ENCODE peak calls at places on chromosome 2, in five cellular contexts. H is SK-N-SH, D is K562, Z is HepG2, T is GM12878. E is an unnamed sample.

GRCh38 chr2:226556050-226556449 is 243.6 kb downstream of the IRS1 start:
- DNase-seq in H (no peak), D (no peak), Z (peak; percentile 42), T (no peak), E (no peak)

GRCh38 chr2:176562359-176563043 is 293.3 kb downstream of the MTX2 start:
- DNase-seq in H (no peak), D (no peak), Z (no peak), T (no peak), E (no peak)

GRCh38 chr2:119659601-119660342 is 19.2 kb upstream of the TMEM177 start:
- DNase-seq in H (peak; percentile 51), D (peak; percentile 59), Z (peak; percentile 49), T (no peak), E (peak; percentile 44)

GRCh38 chr2:171531291-171531690 is 9.0 kb downstream of the CYBRD1 start:
- DNase-seq in H (no peak), D (no peak), Z (no peak), T (no peak), E (no peak)

GRCh38 chr2:231450548-231450989 is 13.7 kb downstream of the NCL start:
- DNase-seq in H (no peak), D (no peak), Z (no peak), T (no peak), E (no peak)

GRCh38 chr2:95057535-95058453 is 32.3 kb downstream of the MAL start:
- DNase-seq in H (no peak), D (no peak), Z (peak; percentile 80), T (no peak), E (no peak)

GRCh38 chr2:24365051-24365450 is 4.7 kb upstream of the ITSN2 start:
- DNase-seq in H (no peak), D (no peak), Z (no peak), T (no peak), E (peak; percentile 7)

GRCh38 chr2:129296401-129297343 is 682.8 kb upstream of the RAB6C start:
- DNase-seq in H (peak; percentile 12), D (no peak), Z (no peak), T (no peak), E (no peak)

GRCh38 chr2:24613154-24613814 is 122.2 kb downstream of the NCOA1 start:
- DNase-seq in H (no peak), D (no peak), Z (peak; percentile 54), T (peak; percentile 32), E (peak; percentile 5)

GRCh38 chr2:188870289-188870688 is 103.9 kb upstream of the COL3A1 start:
- DNase-seq in H (no peak), D (no peak), Z (no peak), T (no peak), E (no peak)

GRCh38 chr2:152367547-152368250 is 32.7 kb downstream of the FMNL2 start:
- DNase-seq in H (no peak), D (no peak), Z (no peak), T (peak; percentile 33), E (no peak)

GRCh38 chr2:79713131-79713785 is 200.4 kb downstream of the CTNNA2 start:
- DNase-seq in H (no peak), D (no peak), Z (no peak), T (no peak), E (no peak)

GRCh38 chr2:235493775-235494715 is at the start of gene AGAP1:
- DNase-seq in H (peak; percentile 97), D (peak; percentile 84), Z (peak; percentile 74), T (no peak), E (no peak)

GRCh38 chr2:1406434-1406833 is 6.8 kb upstream of the TPO start:
- DNase-seq in H (no peak), D (no peak), Z (no peak), T (no peak), E (no peak)

GRCh38 chr2:188278388-188279092 is 13.1 kb upstream of the GULP1 start:
- DNase-seq in H (no peak), D (no peak), Z (no peak), T (no peak), E (no peak)

GRCh38 chr2:45390433-45390832 is 220.6 kb downstream of the SRBD1 start:
- DNase-seq in H (no peak), D (no peak), Z (peak; percentile 8), T (no peak), E (no peak)

GRCh38 chr2:98027955-98028593 is 32.3 kb upstream of the TMEM131 start:
- DNase-seq in H (no peak), D (no peak), Z (no peak), T (no peak), E (no peak)

GRCh38 chr2:150462772-150463171 is 24.7 kb downstream of the RND3 start:
- DNase-seq in H (no peak), D (no peak), Z (no peak), T (no peak), E (no peak)

GRCh38 chr2:152566728-152567069 is 150.6 kb downstream of the PRPF40A start:
- DNase-seq in H (no peak), D (no peak), Z (no peak), T (peak; percentile 64), E (no peak)

GRCh38 chr2:178553047-178553446 is 72.8 kb downstream of the PLEKHA3 start:
- DNase-seq in H (no peak), D (no peak), Z (no peak), T (no peak), E (no peak)

GRCh38 chr2:235492850-235493344 is 946 bp upstream of the AGAP1 start:
- DNase-seq in H (no peak), D (no peak), Z (no peak), T (no peak), E (no peak)

DNA sequence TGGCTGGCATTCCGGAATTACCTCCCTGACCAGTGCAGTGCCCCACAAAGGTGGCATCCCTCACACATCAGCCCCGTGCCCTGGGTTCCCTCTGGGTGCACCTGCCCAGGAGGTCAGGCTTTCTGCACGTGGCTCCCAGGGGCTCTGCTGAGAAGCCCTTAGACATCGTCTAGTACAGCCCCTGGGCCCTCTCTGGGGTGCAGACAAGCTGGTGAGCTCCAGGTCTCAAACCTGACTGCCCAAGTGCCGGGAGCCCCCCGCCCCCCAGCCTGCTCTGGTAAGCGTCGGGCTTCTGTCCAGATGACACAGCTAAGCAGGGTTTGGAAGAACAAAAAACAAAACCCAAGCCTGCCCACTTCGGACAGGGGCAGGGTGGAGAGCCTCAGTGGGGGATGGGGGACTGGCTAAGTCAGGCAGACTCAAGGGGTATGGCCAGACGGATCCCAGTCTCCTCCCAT is 20.2 kb downstream of the TWIST2 start:
- DNase-seq in H (no peak), D (no peak), Z (no peak), T (no peak), E (no peak)
- TF ChIP-seq GABPA in H (no peak), D (no peak), Z (no peak), T (no peak), E (no peak)

GRCh38 chr2:240800241-240800640 is 19.8 kb downstream of the KIF1A start:
- DNase-seq in H (no peak), D (no peak), Z (no peak), T (no peak), E (no peak)

GRCh38 chr2:240797500-240797895 is 22.5 kb downstream of the KIF1A start:
- DNase-seq in H (no peak), D (no peak), Z (no peak), T (no peak), E (no peak)

GRCh38 chr2:240797914-240798313 is 22.1 kb downstream of the KIF1A start:
- DNase-seq in H (no peak), D (no peak), Z (no peak), T (no peak), E (no peak)

GRCh38 chr2:240798327-240798905 is 21.6 kb downstream of the KIF1A start:
- DNase-seq in H (no peak), D (no peak), Z (no peak), T (no peak), E (no peak)

GRCh38 chr2:240799183-240799740 is 20.8 kb downstream of the KIF1A start:
- DNase-seq in H (no peak), D (no peak), Z (no peak), T (no peak), E (no peak)
- TF ChIP-seq REST in H (no peak), D (no peak), Z (no peak), T (no peak), E (no peak)

GRCh38 chr2:26178246-26178645 is 5.4 kb downstream of the GAREM2 start:
- DNase-seq in H (peak; percentile 22), D (no peak), Z (no peak), T (no peak), E (no peak)
- H3K4me3 ChIP-seq in H (peak overlapping the region; percentile 66), D (no peak overlapping the region), Z (no peak overlapping the region), T (no peak overlapping the region), E (no peak overlapping the region)

GRCh38 chr2:168293766-168294165 is 46.4 kb upstream of the STK39 start:
- DNase-seq in H (no peak), D (no peak), Z (peak; percentile 23), T (no peak), E (no peak)

GRCh38 chr2:168290391-168290790 is 43.0 kb upstream of the STK39 start:
- DNase-seq in H (no peak), D (no peak), Z (no peak), T (no peak), E (no peak)

GRCh38 chr2:168294409-168294808 is 47.0 kb upstream of the STK39 start:
- DNase-seq in H (no peak), D (no peak), Z (no peak), T (no peak), E (no peak)

GRCh38 chr2:168289880-168290279 is 42.5 kb upstream of the STK39 start:
- DNase-seq in H (no peak), D (no peak), Z (no peak), T (no peak), E (no peak)

GRCh38 chr2:168295051-168295450 is 47.7 kb upstream of the STK39 start:
- DNase-seq in H (no peak), D (no peak), Z (no peak), T (no peak), E (no peak)
- TF ChIP-seq GABPA in H (no peak), D (no peak), Z (no peak), T (no peak), E (no peak)

DNA sequence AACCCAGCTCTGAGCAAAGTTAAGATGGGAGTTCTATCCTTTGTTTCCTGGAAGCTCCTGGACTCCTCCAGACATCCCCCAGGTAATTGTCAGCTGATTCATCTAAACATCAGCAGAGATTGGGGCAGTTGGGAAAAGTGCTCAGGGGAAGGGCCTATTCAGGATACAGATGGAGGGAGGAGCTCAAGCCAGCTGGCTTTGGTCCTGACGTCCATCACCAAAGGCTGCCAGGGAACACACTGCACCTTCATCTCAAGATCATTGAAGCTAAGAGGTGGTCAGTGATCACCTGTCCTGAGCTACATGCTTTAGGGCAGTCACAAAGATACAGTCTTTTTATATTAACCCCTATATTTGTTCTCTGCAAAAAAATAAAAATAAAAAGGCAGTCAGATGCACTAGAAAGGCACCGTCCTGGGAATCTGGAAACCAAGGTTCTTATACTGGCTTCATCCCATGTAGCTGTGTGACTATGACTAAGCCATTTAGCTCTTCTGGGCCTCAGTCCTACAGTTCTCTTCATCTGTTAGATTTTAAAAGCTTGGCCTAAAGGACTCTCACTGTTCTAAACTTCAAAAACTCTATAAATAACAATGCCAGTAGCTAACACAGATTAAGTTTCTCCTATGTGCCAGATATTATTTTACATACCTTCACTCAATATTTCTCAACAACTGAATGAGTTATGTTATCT is 446.5 kb downstream of the BCL11A start:
- DNase-seq in H (no peak), D (no peak), Z (no peak), T (no peak), E (no peak)
- TF ChIP-seq REST in H (no peak), D (no peak), Z (no peak), T (no peak), E (no peak)